ENCODE peak calls at places on chromosomes 13 and 19, in four cellular contexts. One of them, this sample, is unnamed.
A peak's percentile ranks its signal among the peaks of the same experiment; 100 is the strongest.

GRCh38 chr19:2167896-2168618 is 4.3 kb downstream of the DOT1L start:
- DNase-seq in AG04450: no peak
- DNase-seq in choroid plexus epithelial cell: peak; percentile 59
- DNase-seq in prostate gland: no peak
- DNase-seq in this sample: no peak

GRCh38 chr13:79637086-79637763 is 156.3 kb downstream of the NDFIP2 start:
- DNase-seq in AG04450: no peak
- DNase-seq in choroid plexus epithelial cell: peak; percentile 50
- DNase-seq in prostate gland: peak; percentile 40
- DNase-seq in this sample: no peak

GRCh38 chr13:49922301-49922700 is 13.8 kb downstream of the SPRYD7 start:
- DNase-seq in AG04450: no peak
- DNase-seq in choroid plexus epithelial cell: no peak
- DNase-seq in prostate gland: no peak
- DNase-seq in this sample: no peak

GRCh38 chr19:35120492-35120891 is 4.9 kb downstream of the FXYD3 start:
- DNase-seq in AG04450: no peak
- DNase-seq in choroid plexus epithelial cell: peak; percentile 58
- DNase-seq in prostate gland: no peak
- DNase-seq in this sample: peak; percentile 92

GRCh38 chr13:75993246-75993645 is 357.1 kb downstream of the LMO7 start:
- DNase-seq in AG04450: no peak
- DNase-seq in choroid plexus epithelial cell: no peak
- DNase-seq in prostate gland: no peak
- DNase-seq in this sample: no peak

GRCh38 chr13:61258185-61258584 is 157.5 kb downstream of the PCDH20 start:
- DNase-seq in AG04450: no peak
- DNase-seq in choroid plexus epithelial cell: no peak
- DNase-seq in prostate gland: no peak
- DNase-seq in this sample: no peak

GRCh38 chr13:109158383-109158782 is 529.0 kb downstream of the MYO16 start:
- DNase-seq in AG04450: no peak
- DNase-seq in choroid plexus epithelial cell: no peak
- DNase-seq in prostate gland: no peak
- DNase-seq in this sample: no peak

GRCh38 chr13:42401376-42401775 is 129.4 kb downstream of the AKAP11 start:
- DNase-seq in AG04450: no peak
- DNase-seq in choroid plexus epithelial cell: no peak
- DNase-seq in prostate gland: no peak
- DNase-seq in this sample: no peak

GRCh38 chr19:4911314-4911713 is 2.0 kb downstream of the UHRF1 start:
- DNase-seq in AG04450: no peak
- DNase-seq in choroid plexus epithelial cell: peak; percentile 48
- DNase-seq in prostate gland: no peak
- DNase-seq in this sample: no peak

GRCh38 chr19:57905258-57905657 is 11.1 kb downstream of the ZNF417 start:
- DNase-seq in AG04450: no peak
- DNase-seq in choroid plexus epithelial cell: no peak
- DNase-seq in prostate gland: no peak
- DNase-seq in this sample: no peak

GRCh38 chr19:43847884-43848283 is 20.8 kb downstream of the ZNF283 start:
- DNase-seq in AG04450: no peak
- DNase-seq in choroid plexus epithelial cell: no peak
- DNase-seq in prostate gland: no peak
- DNase-seq in this sample: no peak

GRCh38 chr19:19554074-19555023 is 16.3 kb downstream of the CILP2 start:
- DNase-seq in AG04450: no peak
- DNase-seq in choroid plexus epithelial cell: peak; percentile 56
- DNase-seq in prostate gland: no peak
- DNase-seq in this sample: no peak

GRCh38 chr19:52170863-52171320 is 529 bp downstream of the ZNF836 start:
- DNase-seq in AG04450: no peak
- DNase-seq in choroid plexus epithelial cell: no peak
- DNase-seq in prostate gland: no peak
- DNase-seq in this sample: no peak

GRCh38 chr19:46472592-46472991 is 1.2 kb upstream of the PNMA8A start:
- DNase-seq in AG04450: no peak
- DNase-seq in choroid plexus epithelial cell: no peak
- DNase-seq in prostate gland: no peak
- DNase-seq in this sample: no peak

GRCh38 chr19:46023311-46023779 is 492 bp upstream of the PGLYRP1 start:
- DNase-seq in AG04450: no peak
- DNase-seq in choroid plexus epithelial cell: no peak
- DNase-seq in prostate gland: no peak
- DNase-seq in this sample: no peak

GRCh38 chr19:35220315-35220921 is 8.1 kb downstream of the FAM187B start:
- DNase-seq in AG04450: no peak
- DNase-seq in choroid plexus epithelial cell: no peak
- DNase-seq in prostate gland: no peak
- DNase-seq in this sample: no peak

GRCh38 chr13:27921421-27921960 is 1.7 kb downstream of the PDX1 start:
- DNase-seq in AG04450: no peak
- DNase-seq in choroid plexus epithelial cell: no peak
- DNase-seq in prostate gland: no peak
- DNase-seq in this sample: no peak

GRCh38 chr13:20401586-20401957 is 124.1 kb downstream of the CRYL1 start:
- DNase-seq in AG04450: no peak
- DNase-seq in choroid plexus epithelial cell: no peak
- DNase-seq in prostate gland: no peak
- DNase-seq in this sample: no peak

GRCh38 chr13:94065741-94066140 is 413.7 kb downstream of the DCT start:
- DNase-seq in AG04450: peak; percentile 23
- DNase-seq in choroid plexus epithelial cell: peak; percentile 31
- DNase-seq in prostate gland: no peak
- DNase-seq in this sample: no peak

GRCh38 chr13:48583859-48584311 is 51.0 kb upstream of the RCBTB2 start:
- DNase-seq in AG04450: no peak
- DNase-seq in choroid plexus epithelial cell: no peak
- DNase-seq in prostate gland: no peak
- DNase-seq in this sample: no peak

GRCh38 chr13:80157261-80157942 is 183.5 kb downstream of the SPRY2 start:
- DNase-seq in AG04450: no peak
- DNase-seq in choroid plexus epithelial cell: peak; percentile 43
- DNase-seq in prostate gland: no peak
- DNase-seq in this sample: no peak

GRCh38 chr13:48493076-48493765 is 39.7 kb downstream of the RCBTB2 start:
- DNase-seq in AG04450: no peak
- DNase-seq in choroid plexus epithelial cell: no peak
- DNase-seq in prostate gland: no peak
- DNase-seq in this sample: no peak

GRCh38 chr19:2556221-2557092 is 80.5 kb downstream of the GADD45B start:
- DNase-seq in AG04450: no peak
- DNase-seq in choroid plexus epithelial cell: no peak
- DNase-seq in prostate gland: no peak
- DNase-seq in this sample: no peak

GRCh38 chr19:33298146-33298911 is 4.0 kb downstream of the CEBPA start:
- DNase-seq in AG04450: no peak
- DNase-seq in choroid plexus epithelial cell: no peak
- DNase-seq in prostate gland: peak; percentile 84
- DNase-seq in this sample: no peak

GRCh38 chr19:19568802-19569756 is 31.0 kb downstream of the CILP2 start:
- DNase-seq in AG04450: no peak
- DNase-seq in choroid plexus epithelial cell: peak; percentile 43
- DNase-seq in prostate gland: no peak
- DNase-seq in this sample: no peak

GRCh38 chr19:6772028-6772865 is at the start of gene VAV1:
- DNase-seq in AG04450: no peak
- DNase-seq in choroid plexus epithelial cell: no peak
- DNase-seq in prostate gland: peak; percentile 27
- DNase-seq in this sample: no peak

GRCh38 chr13:31848621-31849020 is 109.3 kb downstream of the RXFP2 start:
- DNase-seq in AG04450: no peak
- DNase-seq in choroid plexus epithelial cell: no peak
- DNase-seq in prostate gland: no peak
- DNase-seq in this sample: no peak

GRCh38 chr19:54674021-54674617 is 11.3 kb downstream of the LILRB4 start:
- DNase-seq in AG04450: no peak
- DNase-seq in choroid plexus epithelial cell: peak; percentile 41
- DNase-seq in prostate gland: no peak
- DNase-seq in this sample: no peak

GRCh38 chr19:6161271-6161850 is 25.9 kb downstream of the ACSBG2 start:
- DNase-seq in AG04450: no peak
- DNase-seq in choroid plexus epithelial cell: no peak
- DNase-seq in prostate gland: no peak
- DNase-seq in this sample: no peak

GRCh38 chr13:66835040-66835628 is 395.0 kb downstream of the PCDH9 start:
- DNase-seq in AG04450: peak; percentile 1
- DNase-seq in choroid plexus epithelial cell: peak; percentile 82
- DNase-seq in prostate gland: no peak
- DNase-seq in this sample: no peak

GRCh38 chr13:65339236-65339635 is 1890.9 kb downstream of the PCDH9 start:
- DNase-seq in AG04450: peak; percentile 11
- DNase-seq in choroid plexus epithelial cell: peak; percentile 46
- DNase-seq in prostate gland: no peak
- DNase-seq in this sample: no peak

GRCh38 chr13:114065141-114065925 is 67.1 kb downstream of the RASA3 start:
- DNase-seq in AG04450: peak; percentile 92
- DNase-seq in choroid plexus epithelial cell: peak; percentile 99
- DNase-seq in prostate gland: peak; percentile 83
- DNase-seq in this sample: peak; percentile 97

GRCh38 chr19:53824134-53824611 is at the start of gene NLRP12:
- DNase-seq in AG04450: no peak
- DNase-seq in choroid plexus epithelial cell: no peak
- DNase-seq in prostate gland: no peak
- DNase-seq in this sample: no peak

DNA sequence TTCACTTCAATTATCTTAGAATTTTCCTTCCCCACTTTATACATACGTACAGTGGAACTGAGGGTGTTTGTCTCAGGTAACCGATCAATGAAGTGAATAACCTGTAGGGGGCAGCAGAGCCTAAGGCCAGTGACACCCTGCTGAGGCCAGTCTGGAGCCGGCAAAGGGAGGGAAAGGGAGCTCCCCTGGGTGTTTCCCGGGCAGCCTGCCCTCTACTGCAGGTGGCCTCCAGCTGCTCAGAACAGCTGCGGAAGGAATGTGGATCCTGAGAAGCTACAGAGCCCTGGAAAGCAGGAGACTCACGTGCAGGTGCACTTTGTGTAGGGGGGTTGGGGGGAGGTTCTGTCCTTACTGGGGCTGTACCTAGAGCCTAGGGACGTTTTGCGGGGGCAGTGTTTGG is 832 bp upstream of the ZNF491 start:
- DNase-seq in AG04450: peak; percentile 77
- DNase-seq in choroid plexus epithelial cell: peak; percentile 92
- DNase-seq in prostate gland: peak; percentile 92
- DNase-seq in this sample: peak; percentile 52
- H3K4me3 ChIP-seq in AG04450: no peak overlapping the region
- H3K4me3 ChIP-seq in choroid plexus epithelial cell: no peak overlapping the region
- H3K4me3 ChIP-seq in prostate gland: no peak overlapping the region
- H3K4me3 ChIP-seq in this sample: no peak overlapping the region

GRCh38 chr19:40283414-40284250 is 1.5 kb downstream of the AKT2 start:
- DNase-seq in AG04450: no peak
- DNase-seq in choroid plexus epithelial cell: peak; percentile 35
- DNase-seq in prostate gland: no peak
- DNase-seq in this sample: no peak
- TF ChIP-seq CTCF in AG04450: no peak
- TF ChIP-seq CTCF in choroid plexus epithelial cell: no peak
- TF ChIP-seq CTCF in prostate gland: no peak
- TF ChIP-seq CTCF in this sample: no peak

DNA sequence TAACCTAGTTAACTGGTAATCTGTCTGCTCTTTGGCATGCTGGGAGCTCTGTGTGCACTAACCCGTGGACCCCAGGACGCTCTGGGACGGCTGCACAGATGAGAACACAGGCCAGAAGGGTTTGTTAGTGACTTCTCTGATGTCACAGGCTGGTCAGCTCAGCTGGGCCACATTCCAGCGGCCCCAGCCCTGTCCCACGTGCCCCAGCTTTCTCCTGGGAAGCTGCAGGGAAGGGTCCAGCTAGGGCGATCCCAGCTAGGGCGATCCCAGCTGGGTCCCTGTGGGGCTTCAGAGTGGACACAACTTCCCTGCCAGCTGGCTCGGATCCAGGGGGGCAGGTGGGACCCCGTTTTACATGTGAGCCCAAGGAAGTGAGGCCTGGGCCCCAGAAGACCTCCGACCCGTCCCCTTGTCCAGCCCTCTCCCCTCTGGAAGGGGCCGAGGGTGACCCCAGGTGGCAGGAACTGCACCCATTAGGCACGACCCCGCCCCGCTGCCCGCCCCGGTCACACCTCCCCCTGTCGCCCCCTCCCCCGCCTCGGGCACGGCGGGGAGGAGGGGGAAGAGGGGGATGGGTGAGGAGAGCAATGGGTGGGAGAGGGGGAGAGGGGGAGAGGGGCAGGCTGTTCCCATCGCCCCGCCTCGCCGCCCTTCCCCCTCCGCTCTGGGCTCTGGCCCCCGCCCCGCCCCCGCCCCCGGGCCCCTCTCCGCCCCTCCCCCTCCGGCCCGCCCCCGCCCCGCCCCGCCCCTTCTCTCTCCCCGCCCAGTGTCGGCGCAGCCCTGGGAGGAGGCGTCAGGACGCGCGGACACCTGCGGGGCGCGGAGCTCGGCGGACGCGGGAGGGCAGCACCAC is 75.2 kb upstream of the MCF2L start:
- DNase-seq in AG04450: no peak
- DNase-seq in choroid plexus epithelial cell: peak; percentile 27
- DNase-seq in prostate gland: no peak
- DNase-seq in this sample: no peak
- H3K4me3 ChIP-seq in AG04450: peak overlapping the region; percentile 31
- H3K4me3 ChIP-seq in choroid plexus epithelial cell: no peak overlapping the region
- H3K4me3 ChIP-seq in prostate gland: peak overlapping the region; percentile 42
- H3K4me3 ChIP-seq in this sample: no peak overlapping the region

DNA sequence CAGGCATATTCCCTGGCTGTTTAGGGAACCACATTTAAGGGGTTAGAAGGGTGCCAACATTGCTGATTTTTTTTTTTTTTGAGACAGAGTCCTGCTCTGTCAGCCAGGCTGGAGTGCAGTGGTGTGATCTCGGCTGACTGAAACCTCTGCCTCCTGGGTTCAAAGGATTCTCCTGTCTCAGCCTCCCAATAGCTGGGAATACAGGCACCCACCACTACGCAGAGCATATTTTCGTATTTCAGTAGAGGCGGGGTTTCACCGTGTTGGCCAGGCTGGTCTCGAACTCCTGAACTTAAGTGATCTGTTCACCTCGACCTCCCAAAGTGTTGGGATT is 7.8 kb upstream of the CRX start:
- DNase-seq in AG04450: no peak
- DNase-seq in choroid plexus epithelial cell: no peak
- DNase-seq in prostate gland: no peak
- DNase-seq in this sample: no peak
- TF ChIP-seq CTCF in AG04450: no peak
- TF ChIP-seq CTCF in choroid plexus epithelial cell: no peak
- TF ChIP-seq CTCF in prostate gland: peak; percentile 1
- TF ChIP-seq CTCF in this sample: no peak

GRCh38 chr13:33233547-33233946 is 52.0 kb downstream of the STARD13 start:
- DNase-seq in AG04450: no peak
- DNase-seq in choroid plexus epithelial cell: no peak
- DNase-seq in prostate gland: no peak
- DNase-seq in this sample: no peak

GRCh38 chr13:33235078-33235477 is 50.5 kb downstream of the STARD13 start:
- DNase-seq in AG04450: no peak
- DNase-seq in choroid plexus epithelial cell: peak; percentile 82
- DNase-seq in prostate gland: no peak
- DNase-seq in this sample: no peak

GRCh38 chr13:33235564-33235963 is 50.0 kb downstream of the STARD13 start:
- DNase-seq in AG04450: no peak
- DNase-seq in choroid plexus epithelial cell: no peak
- DNase-seq in prostate gland: no peak
- DNase-seq in this sample: no peak

GRCh38 chr13:33232883-33233282 is 52.7 kb downstream of the STARD13 start:
- DNase-seq in AG04450: no peak
- DNase-seq in choroid plexus epithelial cell: no peak
- DNase-seq in prostate gland: no peak
- DNase-seq in this sample: no peak

GRCh38 chr13:33236021-33236420 is 49.5 kb downstream of the STARD13 start:
- DNase-seq in AG04450: no peak
- DNase-seq in choroid plexus epithelial cell: peak; percentile 74
- DNase-seq in prostate gland: no peak
- DNase-seq in this sample: no peak
- H3K4me3 ChIP-seq in AG04450: no peak overlapping the region
- H3K4me3 ChIP-seq in choroid plexus epithelial cell: no peak overlapping the region
- H3K4me3 ChIP-seq in prostate gland: no peak overlapping the region
- H3K4me3 ChIP-seq in this sample: no peak overlapping the region